ENCODE peak calls at places on chromosomes 13 and 19, in five cellular contexts. Y is heart right ventricle; Q is kidney glomerular epithelial cell; J is cardiac fibroblast; S is activated CD8-positive, alpha-beta T cell treated with anti-CD3 and anti-CD28 coated beads for 36 hours. D is an unnamed sample.

GRCh38 chr19:1441022-1441426 is 2.8 kb downstream of the RPS15 start:
- DNase-seq in Y (no peak), Q (no peak), J (no peak), S (no peak), D (no peak)

GRCh38 chr13:113763254-113763653 is 4.2 kb downstream of the TMEM255B start:
- DNase-seq in Y (no peak), Q (no peak), J (no peak), S (no peak), D (no peak)

GRCh38 chr19:13831560-13832056 is 36.4 kb downstream of the ZSWIM4 start:
- DNase-seq in Y (no peak), Q (no peak), J (peak), S (no peak), D (no peak)

GRCh38 chr13:28819046-28819747 is 942 bp upstream of the MTUS2 start:
- DNase-seq in Y (no peak), Q (no peak), J (peak), S (no peak), D (no peak)

GRCh38 chr13:48492123-48493075 is 40.5 kb downstream of the RCBTB2 start:
- DNase-seq in Y (peak), Q (peak), J (peak), S (peak), D (peak)

GRCh38 chr19:46009530-46010510 is 13.0 kb downstream of the PGLYRP1 start:
- DNase-seq in Y (peak), Q (peak), J (peak), S (peak), D (peak)

GRCh38 chr19:45370410-45371204 is at the start of gene ERCC2:
- DNase-seq in Y (peak), Q (peak), J (peak), S (peak), D (peak)

GRCh38 chr19:7293795-7294570 is at the start of gene INSR:
- DNase-seq in Y (peak), Q (peak), J (peak), S (peak), D (no peak)

GRCh38 chr19:49497790-49498106 is 1.5 kb downstream of the RPS11 start:
- DNase-seq in Y (no peak), Q (no peak), J (no peak), S (no peak), D (no peak)

GRCh38 chr19:58338825-58339558 is 12.2 kb downstream of the ZSCAN22 start:
- DNase-seq in Y (no peak), Q (no peak), J (peak), S (no peak), D (no peak)

GRCh38 chr13:72217142-72217541 is 350.1 kb upstream of the DACH1 start:
- DNase-seq in Y (no peak), Q (no peak), J (no peak), S (no peak), D (no peak)

GRCh38 chr13:97246596-97246995 is 24.5 kb downstream of the MBNL2 start:
- DNase-seq in Y (no peak), Q (no peak), J (no peak), S (no peak), D (no peak)

GRCh38 chr19:38912600-38913514 is 871 bp upstream of the CCER2 start:
- DNase-seq in Y (no peak), Q (no peak), J (no peak), S (peak), D (no peak)

GRCh38 chr13:79681069-79681468 is 200.1 kb downstream of the NDFIP2 start:
- DNase-seq in Y (no peak), Q (peak), J (no peak), S (no peak), D (no peak)

GRCh38 chr13:77698211-77699058 is 948 bp downstream of the SLAIN1 start:
- DNase-seq in Y (peak), Q (peak), J (peak), S (peak), D (peak)

GRCh38 chr19:57813919-57814504 is 701 bp downstream of the ZNF552 start:
- DNase-seq in Y (no peak), Q (no peak), J (no peak), S (no peak), D (no peak)

GRCh38 chr19:31517466-31518180 is 168.4 kb upstream of the TSHZ3 start:
- DNase-seq in Y (no peak), Q (no peak), J (no peak), S (no peak), D (no peak)

GRCh38 chr19:49554701-49555181 is 25.6 kb downstream of the NOSIP start:
- DNase-seq in Y (peak), Q (no peak), J (no peak), S (peak), D (no peak)

GRCh38 chr19:54203151-54203611 is 2.5 kb downstream of the RPS9 start:
- DNase-seq in Y (no peak), Q (peak), J (no peak), S (no peak), D (no peak)

GRCh38 chr13:93726173-93727019 is 499.8 kb downstream of the GPC6 start:
- DNase-seq in Y (no peak), Q (no peak), J (no peak), S (no peak), D (no peak)

GRCh38 chr19:15170345-15170744 is 30.4 kb downstream of the NOTCH3 start:
- DNase-seq in Y (no peak), Q (no peak), J (no peak), S (no peak), D (no peak)

GRCh38 chr13:113765241-113765910 is 6.3 kb downstream of the TMEM255B start:
- DNase-seq in Y (no peak), Q (no peak), J (no peak), S (no peak), D (no peak)

GRCh38 chr19:8367327-8368001 is 3.5 kb downstream of the ANGPTL4 start:
- DNase-seq in Y (peak), Q (peak), J (peak), S (no peak), D (no peak)

GRCh38 chr13:75038315-75038881 is 443.6 kb downstream of the TBC1D4 start:
- DNase-seq in Y (no peak), Q (no peak), J (no peak), S (no peak), D (no peak)

GRCh38 chr19:54391589-54392061 is 23.6 kb upstream of the TTYH1 start:
- DNase-seq in Y (no peak), Q (no peak), J (no peak), S (no peak), D (no peak)

GRCh38 chr19:33368074-33368864 is 5.2 kb upstream of the CEBPG start:
- DNase-seq in Y (no peak), Q (no peak), J (peak), S (no peak), D (no peak)

D was measured in effector memory CD8-positive, alpha-beta T cell.